ENCODE peak calls at places on chromosomes 13 and 19, in five cellular contexts. One of them, this sample, is unnamed.
A peak's percentile ranks its signal among the peaks of the same experiment; 100 is the strongest.

GRCh38 chr13:99218545-99218944 is 17.9 kb downstream of the UBAC2 start:
- DNase-seq in breast epithelium: no peak
- DNase-seq in cardiac muscle cell: no peak
- DNase-seq in body of pancreas: peak; percentile 88
- DNase-seq in heart left ventricle: peak; percentile 88
- DNase-seq in this sample: no peak

GRCh38 chr13:23709521-23709920 is 139.3 kb downstream of the TNFRSF19 start:
- DNase-seq in cardiac muscle cell: no peak
- DNase-seq in breast epithelium: no peak
- DNase-seq in heart left ventricle: peak; percentile 46
- DNase-seq in body of pancreas: no peak
- DNase-seq in this sample: no peak

GRCh38 chr13:109155301-109155761 is 525.9 kb downstream of the MYO16 start:
- DNase-seq in body of pancreas: no peak
- DNase-seq in cardiac muscle cell: peak; percentile 64
- DNase-seq in breast epithelium: no peak
- DNase-seq in heart left ventricle: no peak
- DNase-seq in this sample: no peak

GRCh38 chr19:49875801-49876421 is 1.2 kb downstream of the AKT1S1 start:
- DNase-seq in body of pancreas: peak; percentile 52
- DNase-seq in breast epithelium: no peak
- DNase-seq in heart left ventricle: peak; percentile 79
- DNase-seq in cardiac muscle cell: peak; percentile 51
- DNase-seq in this sample: peak; percentile 75

GRCh38 chr13:94673841-94674240 is 38.5 kb downstream of the SOX21 start:
- DNase-seq in breast epithelium: no peak
- DNase-seq in body of pancreas: no peak
- DNase-seq in heart left ventricle: no peak
- DNase-seq in cardiac muscle cell: no peak
- DNase-seq in this sample: no peak

GRCh38 chr13:98275711-98276171 is 98.7 kb upstream of the RNF113B start:
- DNase-seq in cardiac muscle cell: no peak
- DNase-seq in breast epithelium: no peak
- DNase-seq in heart left ventricle: no peak
- DNase-seq in body of pancreas: no peak
- DNase-seq in this sample: peak; percentile 63

GRCh38 chr19:33797821-33798633 is 1.4 kb downstream of the KCTD15 start:
- DNase-seq in breast epithelium: no peak
- DNase-seq in heart left ventricle: peak; percentile 68
- DNase-seq in body of pancreas: peak; percentile 79
- DNase-seq in cardiac muscle cell: peak; percentile 66
- DNase-seq in this sample: peak; percentile 71

GRCh38 chr19:49801966-49802661 is 11.0 kb downstream of the FUZ start:
- DNase-seq in breast epithelium: peak; percentile 73
- DNase-seq in heart left ventricle: peak; percentile 96
- DNase-seq in body of pancreas: peak; percentile 85
- DNase-seq in cardiac muscle cell: peak; percentile 93
- DNase-seq in this sample: peak; percentile 77

GRCh38 chr13:28719656-28720055 is 886 bp upstream of the SLC46A3 start:
- DNase-seq in cardiac muscle cell: peak; percentile 83
- DNase-seq in heart left ventricle: no peak
- DNase-seq in body of pancreas: no peak
- DNase-seq in breast epithelium: no peak
- DNase-seq in this sample: peak; percentile 48

GRCh38 chr13:63190742-63191141 is 1775.1 kb upstream of the PCDH20 start:
- DNase-seq in heart left ventricle: no peak
- DNase-seq in body of pancreas: no peak
- DNase-seq in breast epithelium: no peak
- DNase-seq in cardiac muscle cell: peak; percentile 22
- DNase-seq in this sample: peak; percentile 41

GRCh38 chr19:23699521-23699860 is 12.5 kb upstream of the ZNF675 start:
- DNase-seq in breast epithelium: no peak
- DNase-seq in body of pancreas: no peak
- DNase-seq in heart left ventricle: no peak
- DNase-seq in cardiac muscle cell: no peak
- DNase-seq in this sample: peak; percentile 4

GRCh38 chr19:32652893-32653625 is 21.9 kb downstream of the ANKRD27 start:
- DNase-seq in cardiac muscle cell: peak; percentile 83
- DNase-seq in breast epithelium: peak; percentile 59
- DNase-seq in heart left ventricle: peak; percentile 91
- DNase-seq in body of pancreas: peak; percentile 87
- DNase-seq in this sample: no peak

GRCh38 chr13:35855531-35856019 is 275.6 kb downstream of the DCLK1 start:
- DNase-seq in breast epithelium: no peak
- DNase-seq in cardiac muscle cell: no peak
- DNase-seq in heart left ventricle: no peak
- DNase-seq in body of pancreas: no peak
- DNase-seq in this sample: peak; percentile 33

GRCh38 chr13:34432234-34432633 is 509.8 kb upstream of the NBEA start:
- DNase-seq in heart left ventricle: no peak
- DNase-seq in breast epithelium: no peak
- DNase-seq in body of pancreas: no peak
- DNase-seq in cardiac muscle cell: no peak
- DNase-seq in this sample: no peak

GRCh38 chr13:34943675-34944634 is 1.9 kb downstream of the NBEA start:
- DNase-seq in breast epithelium: no peak
- DNase-seq in body of pancreas: no peak
- DNase-seq in heart left ventricle: no peak
- DNase-seq in cardiac muscle cell: no peak
- DNase-seq in this sample: no peak

GRCh38 chr19:49473868-49474544 is at the start of gene FLT3LG:
- DNase-seq in cardiac muscle cell: peak; percentile 78
- DNase-seq in heart left ventricle: peak; percentile 80
- DNase-seq in body of pancreas: peak; percentile 76
- DNase-seq in breast epithelium: peak; percentile 74
- DNase-seq in this sample: peak; percentile 95

GRCh38 chr13:27481766-27482165 is 31.4 kb upstream of the MTIF3 start:
- DNase-seq in heart left ventricle: no peak
- DNase-seq in cardiac muscle cell: peak; percentile 51
- DNase-seq in body of pancreas: peak; percentile 50
- DNase-seq in breast epithelium: no peak
- DNase-seq in this sample: peak; percentile 42

GRCh38 chr13:31970237-31970930 is 61.2 kb upstream of the FRY start:
- DNase-seq in breast epithelium: no peak
- DNase-seq in body of pancreas: no peak
- DNase-seq in heart left ventricle: no peak
- DNase-seq in cardiac muscle cell: peak; percentile 8
- DNase-seq in this sample: peak; percentile 63

GRCh38 chr19:33486936-33487793 is 34.4 kb downstream of the PEPD start:
- DNase-seq in breast epithelium: no peak
- DNase-seq in body of pancreas: no peak
- DNase-seq in heart left ventricle: no peak
- DNase-seq in cardiac muscle cell: no peak
- DNase-seq in this sample: no peak

GRCh38 chr19:50658438-50659317 is 9.4 kb downstream of the C19orf81 start:
- DNase-seq in breast epithelium: peak; percentile 56
- DNase-seq in heart left ventricle: peak; percentile 77
- DNase-seq in cardiac muscle cell: peak; percentile 91
- DNase-seq in body of pancreas: peak; percentile 73
- DNase-seq in this sample: peak; percentile 64

GRCh38 chr19:3618811-3619630 is 7.6 kb downstream of the CACTIN start:
- DNase-seq in heart left ventricle: peak; percentile 15
- DNase-seq in cardiac muscle cell: no peak
- DNase-seq in breast epithelium: no peak
- DNase-seq in body of pancreas: no peak
- DNase-seq in this sample: no peak

GRCh38 chr13:20101467-20102316 is 59.2 kb downstream of the GJA3 start:
- DNase-seq in body of pancreas: no peak
- DNase-seq in breast epithelium: no peak
- DNase-seq in heart left ventricle: no peak
- DNase-seq in cardiac muscle cell: no peak
- DNase-seq in this sample: no peak

GRCh38 chr19:17543991-17544390 is 11.5 kb upstream of the COLGALT1 start:
- DNase-seq in cardiac muscle cell: no peak
- DNase-seq in heart left ventricle: no peak
- DNase-seq in body of pancreas: no peak
- DNase-seq in breast epithelium: no peak
- DNase-seq in this sample: no peak

DNA sequence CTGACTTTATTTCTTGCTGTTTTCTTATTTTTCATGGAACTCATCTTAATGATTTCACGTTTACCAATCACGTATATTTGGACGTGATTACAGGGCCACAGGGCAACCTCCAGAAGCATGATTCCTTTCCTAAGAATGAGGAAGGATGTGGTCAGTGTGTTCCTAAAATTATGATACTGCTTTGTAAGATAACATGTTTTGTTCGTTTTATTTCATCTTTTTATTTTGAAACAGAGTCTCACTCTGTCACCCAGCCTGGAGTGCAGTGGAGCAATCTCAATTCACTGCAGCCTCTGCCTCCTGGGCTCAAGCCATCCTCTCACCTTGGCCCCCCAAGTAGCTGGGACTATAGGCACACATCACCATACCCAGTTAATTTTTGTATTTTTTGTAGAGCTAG is 24.8 kb upstream of the LAIR1 start:
- DNase-seq in body of pancreas: no peak
- DNase-seq in heart left ventricle: no peak
- DNase-seq in cardiac muscle cell: no peak
- DNase-seq in breast epithelium: no peak
- DNase-seq in this sample: no peak
- H3K27me3 ChIP-seq in body of pancreas: no peaks in the 10 kb centered on the region
- H3K27me3 ChIP-seq in heart left ventricle: peaks cover 3% of the 10 kb centered on the region
- H3K27me3 ChIP-seq in cardiac muscle cell: peaks cover 30% of the 10 kb centered on the region
- H3K27me3 ChIP-seq in breast epithelium: no peaks in the 10 kb centered on the region
- H3K27me3 ChIP-seq in this sample: peaks cover 42% of the 10 kb centered on the region

DNA sequence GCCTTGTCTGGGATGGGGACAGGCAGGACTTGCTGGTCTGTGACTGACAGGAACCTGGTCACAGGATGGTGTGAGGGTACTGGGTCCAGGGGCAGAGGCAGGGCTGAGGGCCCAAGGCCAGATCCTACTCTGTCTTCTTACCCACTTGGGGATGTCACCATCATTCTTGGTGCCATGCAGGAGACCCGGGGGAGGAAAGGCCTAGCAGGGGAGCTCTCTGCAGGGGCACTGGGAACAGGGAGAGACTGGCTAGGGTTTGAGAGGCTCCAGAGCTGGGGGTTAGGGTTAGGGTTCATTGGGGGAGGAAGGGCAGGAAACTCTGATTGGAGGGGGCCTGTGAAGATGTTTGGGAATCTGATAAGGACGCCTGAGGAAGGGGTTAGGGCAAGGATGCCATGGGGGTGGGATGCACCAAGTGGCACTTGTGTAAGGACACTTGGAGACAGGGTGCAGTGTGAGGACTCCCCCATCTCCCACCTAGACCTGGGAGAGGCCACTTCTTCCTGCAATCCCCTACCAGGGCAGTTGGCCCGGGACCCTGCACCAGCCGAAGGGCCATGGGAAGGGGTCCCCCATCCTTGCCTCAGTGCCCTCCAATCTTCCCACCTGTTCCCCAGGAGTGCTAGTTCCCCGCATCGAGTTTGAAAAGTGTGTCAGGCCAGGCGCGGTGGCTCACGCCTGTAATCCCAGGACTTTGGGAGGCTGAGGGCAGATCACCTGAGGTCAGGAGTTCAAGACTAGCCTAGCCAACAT is 6.9 kb downstream of the PRR36 start:
- DNase-seq in cardiac muscle cell: no peak
- DNase-seq in body of pancreas: no peak
- DNase-seq in breast epithelium: no peak
- DNase-seq in heart left ventricle: no peak
- DNase-seq in this sample: no peak
- H3K27me3 ChIP-seq in cardiac muscle cell: peaks cover 44% of the 10 kb centered on the region
- H3K27me3 ChIP-seq in body of pancreas: no peaks in the 10 kb centered on the region
- H3K27me3 ChIP-seq in breast epithelium: no peaks in the 10 kb centered on the region
- H3K27me3 ChIP-seq in heart left ventricle: peaks cover 2% of the 10 kb centered on the region
- H3K27me3 ChIP-seq in this sample: peaks cover 5% of the 10 kb centered on the region

GRCh38 chr19:5934002-5934401 is 19.9 kb downstream of the CAPS start:
- DNase-seq in breast epithelium: no peak
- DNase-seq in cardiac muscle cell: no peak
- DNase-seq in heart left ventricle: no peak
- DNase-seq in body of pancreas: no peak
- DNase-seq in this sample: no peak

GRCh38 chr19:5932593-5933262 is 18.7 kb downstream of the CAPS start:
- DNase-seq in cardiac muscle cell: no peak
- DNase-seq in breast epithelium: no peak
- DNase-seq in body of pancreas: no peak
- DNase-seq in heart left ventricle: no peak
- DNase-seq in this sample: no peak

GRCh38 chr19:5931251-5931650 is 17.2 kb downstream of the CAPS start:
- DNase-seq in breast epithelium: no peak
- DNase-seq in body of pancreas: no peak
- DNase-seq in heart left ventricle: no peak
- DNase-seq in cardiac muscle cell: no peak
- DNase-seq in this sample: no peak

GRCh38 chr19:5933391-5933998 is 19.4 kb downstream of the CAPS start:
- DNase-seq in heart left ventricle: no peak
- DNase-seq in breast epithelium: no peak
- DNase-seq in body of pancreas: no peak
- DNase-seq in cardiac muscle cell: no peak
- DNase-seq in this sample: no peak

GRCh38 chr19:5932146-5932545 is 18.1 kb downstream of the CAPS start:
- DNase-seq in breast epithelium: no peak
- DNase-seq in heart left ventricle: no peak
- DNase-seq in body of pancreas: no peak
- DNase-seq in cardiac muscle cell: no peak
- DNase-seq in this sample: no peak
- H3K27me3 ChIP-seq in breast epithelium: no peaks in the 10 kb centered on the region
- H3K27me3 ChIP-seq in heart left ventricle: no peaks in the 10 kb centered on the region
- H3K27me3 ChIP-seq in body of pancreas: no peaks in the 10 kb centered on the region
- H3K27me3 ChIP-seq in cardiac muscle cell: no peaks in the 10 kb centered on the region
- H3K27me3 ChIP-seq in this sample: no peaks in the 10 kb centered on the region

DNA sequence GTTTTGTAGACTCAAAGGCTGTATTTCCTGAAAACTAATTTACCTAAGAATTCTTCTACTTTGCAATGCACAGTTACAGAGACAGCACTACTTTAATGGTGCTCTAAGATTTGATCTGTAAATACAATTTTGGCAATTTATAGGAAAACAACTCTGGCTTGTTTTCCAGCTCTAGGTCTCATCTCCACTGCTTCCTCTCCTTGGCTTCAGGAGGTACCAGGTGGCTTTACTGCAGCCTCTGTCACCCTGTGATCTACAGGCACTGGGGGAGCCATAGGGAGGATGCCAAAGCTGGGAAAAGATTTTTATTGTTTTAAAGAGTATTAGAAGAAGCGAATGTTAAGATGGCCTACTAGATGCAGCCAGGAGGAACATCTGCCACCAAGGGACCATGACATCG is 1563.6 kb downstream of the OLFM4 start:
- DNase-seq in body of pancreas: no peak
- DNase-seq in breast epithelium: no peak
- DNase-seq in heart left ventricle: no peak
- DNase-seq in cardiac muscle cell: no peak
- DNase-seq in this sample: no peak
- H3K27me3 ChIP-seq in body of pancreas: no peaks in the 10 kb centered on the region
- H3K27me3 ChIP-seq in breast epithelium: no peaks in the 10 kb centered on the region
- H3K27me3 ChIP-seq in heart left ventricle: no peaks in the 10 kb centered on the region
- H3K27me3 ChIP-seq in cardiac muscle cell: no peaks in the 10 kb centered on the region
- H3K27me3 ChIP-seq in this sample: no peaks in the 10 kb centered on the region

This sample was measured in adipocyte.